ENCODE peak calls at places on chromosomes 6 and 20, in four cellular contexts. K is H1, Q is K562, H is HCT116. Y is an unnamed sample.

GRCh38 chr20:2760381-2761305 is 39.8 kb downstream of the CPXM1 start:
- DNase-seq in K (no peak), Q (no peak), H (no peak), Y (no peak)

GRCh38 chr6:32669893-32670292 is 3.4 kb upstream of the HLA-DQB1 start:
- DNase-seq in K (no peak), Q (no peak), H (no peak), Y (no peak)

GRCh38 chr6:15621203-15622044 is 41.4 kb downstream of the DTNBP1 start:
- DNase-seq in K (no peak), Q (peak), H (no peak), Y (peak)

GRCh38 chr6:41536884-41537347 is 9.3 kb upstream of the FOXP4 start:
- DNase-seq in K (no peak), Q (peak), H (peak), Y (peak)

GRCh38 chr20:50304501-50304856 is 113.8 kb downstream of the CEBPB start:
- DNase-seq in K (no peak), Q (no peak), H (no peak), Y (no peak)

GRCh38 chr6:153150767-153151440 is 19.8 kb upstream of the RGS17 start:
- DNase-seq in K (no peak), Q (no peak), H (no peak), Y (no peak)

GRCh38 chr6:43584892-43585570 is 9.0 kb downstream of the POLH start:
- DNase-seq in K (no peak), Q (no peak), H (no peak), Y (no peak)

GRCh38 chr6:13681305-13682061 is 30.2 kb downstream of the RANBP9 start:
- DNase-seq in K (no peak), Q (no peak), H (no peak), Y (no peak)

GRCh38 chr6:46203388-46203787 is 32.6 kb upstream of the ENPP5 start:
- DNase-seq in K (no peak), Q (no peak), H (no peak), Y (no peak)

GRCh38 chr20:31537859-31538245 is 23.6 kb downstream of the HM13 start:
- DNase-seq in K (no peak), Q (no peak), H (no peak), Y (no peak)

GRCh38 chr6:42315220-42315990 is 97.7 kb upstream of the MRPS10 start:
- DNase-seq in K (no peak), Q (no peak), H (no peak), Y (no peak)

GRCh38 chr20:17856024-17856564 is 112.5 kb downstream of the SNX5 start:
- DNase-seq in K (no peak), Q (no peak), H (no peak), Y (no peak)

DNA sequence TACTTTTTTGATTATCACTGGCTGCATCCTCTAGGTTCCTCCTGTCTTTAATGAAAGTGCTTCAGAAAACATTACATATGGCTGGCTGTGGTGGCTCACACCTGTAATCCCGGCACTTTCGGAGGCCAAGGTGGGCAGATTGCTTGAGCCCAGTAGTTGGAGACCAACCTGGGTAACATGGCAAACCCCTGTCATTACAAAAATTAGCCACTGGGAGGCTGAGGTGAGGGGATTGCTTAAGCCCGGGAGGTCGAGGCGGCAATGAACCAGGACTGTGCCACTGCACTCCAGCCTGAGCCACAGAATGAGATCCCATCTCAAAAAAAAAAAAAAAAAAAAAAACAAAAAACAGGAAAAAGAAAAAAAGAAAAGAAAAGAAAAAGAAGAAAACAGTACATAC is 35.3 kb downstream of the BEND3 start:
- DNase-seq in K (peak), Q (no peak), H (peak), Y (no peak)
- TF ChIP-seq JUND in K (no peak), Q (no peak), H (no peak), Y (no peak)

GRCh38 chr20:8780926-8781325 is 288.0 kb upstream of the PLCB4 start:
- DNase-seq in K (no peak), Q (no peak), H (no peak), Y (no peak)
- TF ChIP-seq JUND in K (no peak), Q (no peak), H (no peak), Y (no peak)

GRCh38 chr6:149869275-149869892 is 5.2 kb upstream of the LRP11 start:
- DNase-seq in K (no peak), Q (no peak), H (no peak), Y (no peak)

GRCh38 chr6:149864578-149865535 is 698 bp upstream of the LRP11 start:
- DNase-seq in K (no peak), Q (peak), H (no peak), Y (peak)

GRCh38 chr6:149863846-149864577 is at the start of gene LRP11:
- DNase-seq in K (peak), Q (peak), H (no peak), Y (peak)

GRCh38 chr6:149871182-149871581 is 7.0 kb upstream of the LRP11 start:
- DNase-seq in K (no peak), Q (no peak), H (no peak), Y (no peak)

GRCh38 chr6:149867876-149868640 is 3.9 kb upstream of the LRP11 start:
- DNase-seq in K (peak), Q (peak), H (no peak), Y (peak)
- TF ChIP-seq JUND in K (no peak), Q (peak), H (no peak), Y (no peak)

DNA sequence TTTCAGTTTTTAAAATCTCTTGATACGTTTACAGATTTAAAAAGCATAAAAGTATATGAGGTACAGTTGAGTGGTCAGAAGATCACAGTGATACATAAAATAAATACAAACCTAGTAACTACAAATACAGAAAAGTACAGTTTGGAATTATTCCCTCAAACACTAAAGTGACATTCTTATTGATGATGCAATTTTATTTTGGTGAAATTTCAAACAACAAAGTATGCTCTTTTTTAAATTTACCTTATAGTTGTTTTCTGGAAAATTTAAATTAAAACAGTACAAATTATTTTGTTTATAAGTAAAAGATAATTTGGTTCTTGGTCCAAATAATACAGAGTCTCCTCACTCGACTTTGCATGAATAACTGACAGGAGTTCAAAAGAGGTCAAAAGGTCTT is 1305.1 kb upstream of the GJE1 start:
- DNase-seq in K (no peak), Q (no peak), H (no peak), Y (no peak)
- TF ChIP-seq JUND in K (no peak), Q (no peak), H (no peak), Y (no peak)

GRCh38 chr20:21101453-21102251 is 4.5 kb downstream of the LINC00237 start:
- DNase-seq in K (peak), Q (no peak), H (no peak), Y (no peak)

GRCh38 chr20:21103582-21104465 is 2.3 kb downstream of the LINC00237 start:
- DNase-seq in K (peak), Q (no peak), H (no peak), Y (no peak)

GRCh38 chr20:21100590-21101452 is 5.3 kb downstream of the LINC00237 start:
- DNase-seq in K (peak), Q (no peak), H (no peak), Y (no peak)

GRCh38 chr20:21102691-21103311 is 3.4 kb downstream of the LINC00237 start:
- DNase-seq in K (peak), Q (no peak), H (no peak), Y (no peak)

DNA sequence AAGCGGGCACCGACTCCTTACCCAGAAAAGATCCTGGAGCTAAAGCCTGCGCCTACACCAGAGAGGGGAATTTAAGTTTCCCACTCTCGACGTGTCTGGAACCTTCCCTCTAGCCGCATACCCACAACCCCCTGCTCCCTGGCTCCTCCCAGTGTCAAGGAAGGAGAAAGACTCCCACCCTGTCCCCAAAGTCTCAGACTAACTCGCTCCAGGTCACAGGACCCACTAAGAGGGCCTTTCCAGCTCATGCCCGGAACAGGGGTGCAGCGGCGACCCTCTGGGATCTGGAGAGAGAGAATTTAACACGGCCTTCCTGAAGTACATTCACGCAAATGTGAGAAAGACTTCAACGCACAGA is 3.9 kb downstream of the LINC00237 start:
- DNase-seq in K (peak), Q (no peak), H (no peak), Y (no peak)
- TF ChIP-seq JUND in K (no peak), Q (no peak), H (no peak), Y (no peak)

DNA sequence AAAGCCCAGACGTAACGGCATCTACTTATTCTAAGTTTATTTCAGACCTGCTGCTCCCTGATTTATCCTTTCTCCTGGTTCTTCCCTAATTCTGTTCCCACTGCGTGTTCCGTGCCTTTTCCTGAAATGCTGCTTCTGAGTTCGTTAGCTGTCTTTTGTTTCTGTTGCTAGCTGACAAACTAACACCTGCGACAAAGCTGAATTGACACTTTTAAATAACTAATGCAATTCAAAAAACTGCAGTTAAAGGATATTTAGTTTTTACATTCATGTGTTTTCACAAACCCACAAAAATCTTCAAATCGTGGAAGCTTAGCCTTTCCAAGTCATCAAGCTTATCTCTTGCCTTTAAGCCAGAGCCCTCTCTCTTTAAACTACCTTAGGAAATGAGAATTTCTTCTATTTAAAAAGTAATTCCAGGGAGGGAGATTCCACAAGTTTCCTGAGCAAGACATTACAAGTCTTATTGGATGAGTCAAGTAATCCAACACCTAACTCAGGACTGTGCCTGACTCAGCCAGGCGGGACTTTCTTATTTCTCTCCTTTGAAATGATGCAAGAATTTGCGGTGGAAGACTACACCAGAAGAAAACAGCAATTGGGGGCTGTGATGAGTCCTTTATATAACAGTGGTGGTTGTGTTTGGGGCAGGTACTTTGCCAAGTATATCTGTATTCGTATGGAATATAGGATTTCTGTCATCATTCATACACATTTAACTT is 6.3 kb downstream of the ADTRP start:
- DNase-seq in K (no peak), Q (no peak), H (peak), Y (no peak)
- TF ChIP-seq JUND in K (no peak), Q (peak), H (peak), Y (no peak)

DNA sequence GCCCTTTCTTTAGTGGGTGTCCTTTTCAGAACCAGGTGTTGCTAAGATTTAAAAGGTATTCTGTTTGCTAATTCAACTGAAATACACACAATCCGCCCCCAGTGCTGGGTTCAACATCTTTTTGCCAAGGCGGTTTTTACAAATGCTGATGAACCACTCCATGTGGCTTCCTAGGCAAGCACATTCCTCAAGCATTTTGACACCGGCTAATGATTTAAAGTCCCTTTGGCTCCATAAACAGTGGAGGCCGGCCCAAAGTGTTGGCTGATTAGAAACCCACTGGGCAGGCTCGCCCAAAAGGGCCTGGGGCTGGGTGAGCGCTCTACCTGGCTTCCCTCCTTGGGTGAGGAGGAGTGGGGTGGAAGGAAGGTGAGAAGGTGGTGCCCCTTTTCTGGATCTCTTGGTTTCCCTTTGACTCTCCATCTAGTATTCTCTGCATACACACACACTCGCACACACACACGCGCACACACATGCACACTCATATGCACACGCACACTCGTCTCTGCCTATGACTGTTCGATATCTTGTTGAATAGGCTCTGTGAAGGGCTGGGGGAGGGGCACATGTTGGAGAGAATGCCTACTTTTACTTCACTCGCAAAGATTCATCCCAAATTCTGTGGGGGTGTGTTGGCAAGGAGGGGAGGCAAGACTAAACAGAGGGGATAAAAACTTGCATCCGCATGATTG is 66.7 kb upstream of the ARMC2 start:
- DNase-seq in K (peak), Q (no peak), H (no peak), Y (no peak)
- TF ChIP-seq JUND in K (no peak), Q (no peak), H (no peak), Y (no peak)

GRCh38 chr6:133555726-133556125 is 314.6 kb downstream of the EYA4 start:
- DNase-seq in K (no peak), Q (no peak), H (no peak), Y (no peak)

GRCh38 chr6:133551436-133551835 is 310.3 kb downstream of the EYA4 start:
- DNase-seq in K (no peak), Q (no peak), H (no peak), Y (peak)

GRCh38 chr6:133551847-133552331 is 310.7 kb downstream of the EYA4 start:
- DNase-seq in K (no peak), Q (no peak), H (no peak), Y (no peak)

GRCh38 chr6:133550026-133550425 is 308.9 kb downstream of the EYA4 start:
- DNase-seq in K (no peak), Q (no peak), H (no peak), Y (no peak)

DNA sequence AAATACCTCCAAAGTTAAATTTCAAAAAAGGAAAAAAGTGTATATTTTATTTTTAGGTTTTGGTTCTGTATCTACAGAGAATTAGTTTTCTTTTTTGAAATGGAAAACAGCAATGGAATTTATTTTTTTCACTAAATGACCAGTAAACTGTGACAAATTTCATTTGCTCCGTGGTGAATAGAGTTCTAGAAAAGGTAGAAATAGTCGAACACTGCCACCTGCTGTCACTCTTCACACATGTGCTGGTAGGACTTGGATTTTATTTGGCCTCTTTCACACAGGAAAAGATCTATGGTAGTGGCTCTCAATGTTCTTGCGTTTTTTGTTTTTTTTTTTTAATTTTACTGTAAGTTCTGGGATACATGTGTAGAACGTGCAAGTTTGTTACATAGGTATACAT is 312.5 kb downstream of the EYA4 start:
- DNase-seq in K (no peak), Q (peak), H (peak), Y (peak)
- TF ChIP-seq JUND in K (no peak), Q (no peak), H (no peak), Y (no peak)

DNA sequence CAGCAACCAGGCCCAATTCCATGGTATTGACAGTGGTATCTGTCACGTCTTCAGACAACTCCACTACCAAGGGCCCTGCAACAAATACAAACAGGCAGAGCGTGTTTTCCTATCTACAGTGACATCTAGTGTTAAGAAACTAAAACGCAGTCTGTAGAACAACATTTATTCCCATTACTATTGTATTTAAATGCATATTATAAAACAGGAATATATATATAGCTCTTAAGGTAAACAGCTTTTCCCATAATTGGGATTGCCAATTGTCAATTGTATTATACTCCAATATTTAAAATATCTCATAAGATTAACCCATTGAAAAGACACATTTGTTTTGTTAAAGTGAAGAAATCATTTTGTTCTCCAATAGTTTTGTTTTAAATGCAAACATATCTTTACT is 97.2 kb downstream of the KIF16B start:
- DNase-seq in K (no peak), Q (peak), H (peak), Y (peak)
- TF ChIP-seq JUND in K (no peak), Q (no peak), H (no peak), Y (no peak)

GRCh38 chr20:24533449-24533848 is 64.0 kb downstream of the SYNDIG1 start:
- DNase-seq in K (no peak), Q (no peak), H (no peak), Y (no peak)

GRCh38 chr20:24534282-24534681 is 64.9 kb downstream of the SYNDIG1 start:
- DNase-seq in K (no peak), Q (no peak), H (no peak), Y (no peak)

GRCh38 chr20:24529032-24529431 is 59.6 kb downstream of the SYNDIG1 start:
- DNase-seq in K (no peak), Q (no peak), H (no peak), Y (no peak)

GRCh38 chr20:24531202-24531601 is 61.8 kb downstream of the SYNDIG1 start:
- DNase-seq in K (no peak), Q (no peak), H (no peak), Y (no peak)

DNA sequence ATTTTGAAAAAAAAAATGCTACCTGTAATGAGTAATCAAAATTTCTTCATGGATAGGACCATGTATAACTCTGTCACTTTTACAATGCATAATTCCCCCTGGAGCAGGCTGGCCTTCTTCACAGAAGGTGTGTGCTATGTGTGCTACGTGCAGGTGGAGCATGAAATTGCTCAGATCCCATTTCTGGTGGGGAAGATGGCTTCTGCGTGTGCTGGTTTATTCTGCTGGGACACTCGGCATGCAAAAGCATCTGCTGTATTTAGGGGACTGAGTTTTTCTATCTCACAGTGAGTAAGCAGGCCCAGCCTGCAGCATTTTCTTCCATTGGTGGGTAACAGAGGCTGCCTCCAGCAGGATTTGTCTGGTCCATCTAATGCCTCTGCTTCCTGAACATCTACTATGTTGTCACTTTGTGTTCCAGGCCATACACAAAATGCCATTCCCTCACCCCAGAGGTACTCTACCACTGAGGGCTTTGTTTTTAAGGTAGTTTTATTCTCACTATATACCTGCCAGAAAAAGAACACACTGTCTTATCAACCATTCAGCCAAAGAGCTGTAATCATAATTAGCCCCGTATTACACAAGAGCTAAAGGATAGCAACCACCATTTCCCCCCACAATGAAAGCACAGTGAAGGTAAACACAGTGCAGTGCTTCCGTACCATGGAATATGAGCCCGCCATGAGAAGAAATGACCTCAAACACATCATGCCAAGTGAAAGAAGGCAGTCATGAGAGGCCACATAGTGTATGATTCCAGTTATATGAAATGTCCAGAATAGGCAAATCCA is 62.4 kb downstream of the SYNDIG1 start:
- DNase-seq in K (no peak), Q (no peak), H (no peak), Y (no peak)
- TF ChIP-seq JUND in K (no peak), Q (no peak), H (no peak), Y (no peak)